ENCODE peak calls at places on chromosome 20, in six cellular contexts. E, N, X, H, B and L are unnamed samples.

GRCh38 chr20:63858393-63859165 is 2.7 kb upstream of the ABHD16B start:
- DNase-seq in E (no peak), N (no peak), X (no peak), H (no peak), B (peak), L (peak)

GRCh38 chr20:57040924-57041323 is 225.5 kb downstream of the BMP7 start:
- DNase-seq in E (no peak), N (no peak), X (no peak), H (no peak), B (no peak), L (no peak)

GRCh38 chr20:63968136-63968927 is 1.4 kb downstream of the ZNF512B start:
- DNase-seq in E (no peak), N (no peak), X (no peak), H (no peak), B (no peak), L (no peak)

GRCh38 chr20:10527781-10528180 is 92.7 kb downstream of the SLX4IP start:
- DNase-seq in E (no peak), N (no peak), X (no peak), H (no peak), B (no peak), L (no peak)

GRCh38 chr20:2093200-2093781 is 8.3 kb upstream of the STK35 start:
- DNase-seq in E (peak), N (peak), X (no peak), H (no peak), B (peak), L (peak)

GRCh38 chr20:15700147-15700765 is 873.0 kb downstream of the KIF16B start:
- DNase-seq in E (no peak), N (no peak), X (no peak), H (no peak), B (no peak), L (no peak)

GRCh38 chr20:51489611-51490010 is 52.9 kb downstream of the NFATC2 start:
- DNase-seq in E (no peak), N (no peak), X (no peak), H (no peak), B (no peak), L (no peak)

GRCh38 chr20:11098888-11099287 is 425.1 kb upstream of the JAG1 start:
- DNase-seq in E (no peak), N (no peak), X (no peak), H (no peak), B (peak), L (no peak)

GRCh38 chr20:59495166-59495565 is 109.2 kb upstream of the PHACTR3 start:
- DNase-seq in E (no peak), N (no peak), X (no peak), H (no peak), B (no peak), L (no peak)

GRCh38 chr20:47262365-47263013 is 94.0 kb downstream of the ZMYND8 start:
- DNase-seq in E (no peak), N (peak), X (no peak), H (peak), B (no peak), L (no peak)

GRCh38 chr20:7744411-7744810 is 195.8 kb downstream of the HAO1 start:
- DNase-seq in E (no peak), N (no peak), X (no peak), H (no peak), B (no peak), L (no peak)

GRCh38 chr20:16350465-16350864 is 222.8 kb downstream of the KIF16B start:
- DNase-seq in E (no peak), N (no peak), X (no peak), H (no peak), B (no peak), L (no peak)